ENCODE peak calls at places on chromosomes 1 and 21, in seven cellular contexts. M, S, O, D, H, L and X are unnamed samples.

GRCh38 chr1:21152423-21153100 is 24.1 kb downstream of the EIF4G3 start:
- DNase-seq in M (no peak), L (no peak), H (no peak), D (no peak), O (no peak), S (no peak), X (no peak)

GRCh38 chr1:6454856-6455751 is 10.9 kb downstream of the TNFRSF25 start:
- DNase-seq in L (no peak), H (peak), S (no peak), D (no peak), O (no peak), M (no peak), X (peak)

GRCh38 chr1:151814426-151814825 is 9.2 kb upstream of the LINGO4 start:
- DNase-seq in H (no peak), S (no peak), M (peak), D (no peak), L (no peak), O (no peak), X (no peak)

GRCh38 chr1:153434746-153435455 is 18.6 kb downstream of the S100A7A start:
- DNase-seq in S (no peak), L (no peak), O (no peak), H (no peak), M (no peak), D (no peak), X (no peak)

GRCh38 chr1:12658531-12659453 is 14.9 kb downstream of the AADACL4 start:
- DNase-seq in O (peak), S (peak), D (peak), M (peak), H (peak), L (peak), X (peak)

GRCh38 chr1:158527190-158527815 is 26.9 kb downstream of the OR6Y1 start:
- DNase-seq in H (no peak), D (peak), S (no peak), L (no peak), O (no peak), M (no peak), X (peak)

GRCh38 chr1:243798726-243799125 is 51.3 kb downstream of the AKT3 start:
- DNase-seq in L (no peak), D (no peak), M (no peak), O (no peak), H (no peak), S (no peak), X (peak)

GRCh38 chr1:41804176-41804575 is 114.5 kb downstream of the HIVEP3 start:
- DNase-seq in S (no peak), H (no peak), O (no peak), M (no peak), D (no peak), L (no peak), X (no peak)

GRCh38 chr1:36464605-36465393 is 615 bp upstream of the MRPS15 start:
- DNase-seq in O (peak), L (no peak), D (peak), S (no peak), M (no peak), H (no peak), X (no peak)

GRCh38 chr1:36411674-36412648 is 14.3 kb upstream of the LSM10 start:
- DNase-seq in H (no peak), D (peak), M (no peak), S (no peak), O (peak), L (no peak), X (peak)

GRCh38 chr21:17441370-17441769 is 71.5 kb upstream of the CXADR start:
- DNase-seq in D (peak), M (no peak), S (no peak), L (no peak), O (no peak), H (no peak), X (no peak)

GRCh38 chr1:185652348-185652747 is 81.8 kb upstream of the HMCN1 start:
- DNase-seq in O (no peak), M (no peak), H (no peak), S (no peak), L (no peak), D (peak), X (no peak)

GRCh38 chr1:109293026-109293425 is 10.1 kb upstream of the PSRC1 start:
- DNase-seq in L (no peak), S (no peak), M (no peak), D (no peak), H (no peak), O (no peak), X (no peak)

GRCh38 chr21:38308010-38308784 is 51.4 kb downstream of the KCNJ15 start:
- DNase-seq in D (no peak), M (no peak), H (no peak), O (no peak), S (no peak), L (no peak), X (peak)

GRCh38 chr1:37697737-37698136 is 5.4 kb downstream of the CDCA8 start:
- DNase-seq in H (no peak), D (no peak), O (no peak), L (no peak), S (no peak), M (no peak), X (no peak)

GRCh38 chr1:66239834-66240233 is 294.1 kb upstream of the SGIP1 start:
- DNase-seq in H (no peak), M (no peak), S (no peak), O (no peak), L (no peak), D (no peak), X (no peak)

GRCh38 chr21:42645211-42646075 is 8.0 kb upstream of the PDE9A start:
- DNase-seq in H (no peak), M (no peak), S (no peak), O (no peak), D (no peak), L (no peak), X (no peak)

GRCh38 chr1:224726783-224727182 is 110.7 kb downstream of the CNIH3 start:
- DNase-seq in M (peak), O (no peak), D (no peak), H (no peak), L (no peak), S (no peak), X (no peak)

GRCh38 chr1:153677718-153678518 is 570 bp upstream of the NPR1 start:
- DNase-seq in O (peak), D (peak), L (peak), H (peak), M (no peak), S (no peak), X (peak)

GRCh38 chr1:159088050-159088449 is 11.5 kb upstream of the AIM2 start:
- DNase-seq in L (no peak), S (no peak), D (no peak), H (no peak), O (no peak), M (no peak), X (peak)

GRCh38 chr21:28272272-28272992 is 720.2 kb downstream of the LTN1 start:
- DNase-seq in D (no peak), O (no peak), S (no peak), L (no peak), M (no peak), H (no peak), X (no peak)

GRCh38 chr1:92623187-92623778 is 136.6 kb upstream of the GFI1 start:
- DNase-seq in D (peak), M (no peak), S (no peak), O (no peak), H (no peak), L (peak), X (peak)

GRCh38 chr1:160061376-160062100 is 8.4 kb downstream of the KCNJ10 start:
- DNase-seq in M (peak), D (no peak), L (no peak), S (no peak), O (no peak), H (no peak), X (no peak)

GRCh38 chr21:46518983-46519583 is 60.4 kb downstream of the DIP2A start:
- DNase-seq in M (no peak), O (no peak), D (no peak), H (no peak), L (no peak), S (no peak), X (no peak)

GRCh38 chr1:201405484-201405831 is 6.3 kb upstream of the LAD1 start:
- DNase-seq in M (peak), S (no peak), O (no peak), H (no peak), D (no peak), L (peak), X (no peak)

GRCh38 chr1:167227934-167228378 is 7.3 kb downstream of the POU2F1 start:
- DNase-seq in D (no peak), O (no peak), L (no peak), M (no peak), H (no peak), S (no peak), X (no peak)

GRCh38 chr1:67908260-67908936 is 75.1 kb upstream of the GNG12 start:
- DNase-seq in L (no peak), H (no peak), D (no peak), O (no peak), S (no peak), M (no peak), X (peak)